ENCODE peak calls at places on chromosomes 13 and 19, in four cellular contexts. J is astrocyte of the spinal cord; P is cardiac fibroblast; D is activated CD4-positive, alpha-beta T cell treated with anti-CD3 and anti-CD28 coated beads for 48 hours. C is an unnamed sample.

GRCh38 chr13:93345642-93346220 is 119.1 kb downstream of the GPC6 start:
- DNase-seq in J (peak), P (no peak), D (no peak), C (peak)

GRCh38 chr13:46595136-46595917 is 42.4 kb downstream of the LRCH1 start:
- DNase-seq in J (no peak), P (peak), D (no peak), C (peak)

GRCh38 chr13:27302643-27303262 is 32.1 kb downstream of the RASL11A start:
- DNase-seq in J (no peak), P (no peak), D (no peak), C (no peak)

GRCh38 chr13:75836441-75836840 is 200.3 kb downstream of the LMO7 start:
- DNase-seq in J (no peak), P (no peak), D (no peak), C (no peak)

GRCh38 chr19:1261863-1262686 is 7.1 kb upstream of the CIRBP start:
- DNase-seq in J (peak), P (peak), D (peak), C (no peak)

GRCh38 chr19:29831041-29831548 is 19.3 kb downstream of the CCNE1 start:
- DNase-seq in J (no peak), P (peak), D (peak), C (no peak)

GRCh38 chr19:6030214-6030507 is 52.2 kb upstream of the RANBP3 start:
- DNase-seq in J (peak), P (peak), D (no peak), C (peak)

GRCh38 chr19:47719047-47719885 is 6.0 kb downstream of the EHD2 start:
- DNase-seq in J (peak), P (peak), D (no peak), C (peak)

GRCh38 chr19:14479985-14480694 is 5.0 kb upstream of the PTGER1 start:
- DNase-seq in J (no peak), P (no peak), D (peak), C (peak)

GRCh38 chr13:88701551-88701950 is 1030.4 kb downstream of the SLITRK5 start:
- DNase-seq in J (no peak), P (no peak), D (no peak), C (no peak)

GRCh38 chr19:43765109-43765876 is 10.5 kb upstream of the SMG9 start:
- DNase-seq in J (peak), P (peak), D (peak), C (peak)

GRCh38 chr19:29259153-29259552 is 46.2 kb upstream of the UQCRFS1 start:
- DNase-seq in J (no peak), P (peak), D (no peak), C (peak)

GRCh38 chr13:98751397-98752110 is 918 bp downstream of the SLC15A1 start:
- DNase-seq in J (peak), P (peak), D (no peak), C (peak)

GRCh38 chr13:40171566-40171965 is 494.9 kb downstream of the FOXO1 start:
- DNase-seq in J (no peak), P (no peak), D (no peak), C (no peak)

GRCh38 chr13:50215389-50215788 is 200.1 kb downstream of the KCNRG start:
- DNase-seq in J (no peak), P (peak), D (no peak), C (peak)

GRCh38 chr13:84445776-84446175 is 563.5 kb upstream of the SLITRK1 start:
- DNase-seq in J (peak), P (peak), D (no peak), C (peak)

GRCh38 chr19:2495130-2495641 is 19.3 kb downstream of the GADD45B start:
- DNase-seq in J (peak), P (peak), D (no peak), C (peak)

GRCh38 chr19:44740351-44740824 is 8.1 kb upstream of the BCL3 start:
- DNase-seq in J (no peak), P (no peak), D (no peak), C (no peak)

GRCh38 chr19:20271215-20271926 is 104.4 kb downstream of the ZNF486 start:
- DNase-seq in J (no peak), P (no peak), D (no peak), C (no peak)

GRCh38 chr19:49506575-49507105 is 5.8 kb upstream of the FCGRT start:
- DNase-seq in J (no peak), P (peak), D (peak), C (peak)

GRCh38 chr13:111241006-111241755 is 79.3 kb upstream of the TEX29 start:
- DNase-seq in J (no peak), P (no peak), D (no peak), C (no peak)

GRCh38 chr19:287381-287871 is 3.8 kb downstream of the PLPP2 start:
- DNase-seq in J (no peak), P (no peak), D (no peak), C (no peak)

GRCh38 chr13:109727251-109727650 is 59.1 kb downstream of the IRS2 start:
- DNase-seq in J (no peak), P (no peak), D (no peak), C (no peak)

GRCh38 chr13:106291006-106291405 is 244.5 kb downstream of the EFNB2 start:
- DNase-seq in J (peak), P (peak), D (no peak), C (peak)

GRCh38 chr13:99380921-99381645 is 73.9 kb upstream of the GPR183 start:
- DNase-seq in J (no peak), P (no peak), D (peak), C (no peak)

GRCh38 chr19:927044-927706 is 1.3 kb downstream of the ARID3A start:
- DNase-seq in J (no peak), P (peak), D (no peak), C (peak)

GRCh38 chr19:39193785-39194184 is 3.0 kb upstream of the NCCRP1 start:
- DNase-seq in J (no peak), P (no peak), D (no peak), C (peak)

GRCh38 chr13:50425772-50426171 is 410.5 kb downstream of the KCNRG start:
- DNase-seq in J (no peak), P (no peak), D (no peak), C (no peak)

GRCh38 chr19:43639507-43640423 is at the start of gene CADM4:
- DNase-seq in J (no peak), P (no peak), D (peak), C (no peak)

GRCh38 chr19:3402631-3403443 is 36.5 kb downstream of the NFIC start:
- DNase-seq in J (no peak), P (no peak), D (no peak), C (no peak)